ENCODE peak calls at places on chromosomes 11 and 22, in nine cellular contexts. One of them, this sample, is unnamed.
A peak's percentile ranks its signal among the peaks of the same experiment; 100 is the strongest.

GRCh38 chr11:19995131-19995530 is 165.1 kb downstream of the DBX1 start:
- DNase-seq in right cardiac atrium: no peak
- DNase-seq in lower lobe of right lung: no peak
- DNase-seq in foreskin fibroblast: peak; percentile 86
- DNase-seq in effector CD4-positive, alpha-beta T cell: no peak
- DNase-seq in iris pigment epithelial cell: peak; percentile 96
- DNase-seq in ecto neural progenitor cell: no peak
- DNase-seq in stimulated activated CD8-positive, alpha-beta memory T cell treated with anti-CD3 and anti-CD28 coated beads, Interleukin-15, amount 100 ng/mL, for 24 hours: no peak
- DNase-seq in hepatocyte: peak; percentile 78
- DNase-seq in this sample: peak; percentile 77

GRCh38 chr11:64340671-64341335 is 799 bp downstream of the CCDC88B start:
- DNase-seq in right cardiac atrium: peak; percentile 87
- DNase-seq in lower lobe of right lung: peak; percentile 83
- DNase-seq in foreskin fibroblast: no peak
- DNase-seq in effector CD4-positive, alpha-beta T cell: peak; percentile 62
- DNase-seq in iris pigment epithelial cell: no peak
- DNase-seq in ecto neural progenitor cell: peak; percentile 91
- DNase-seq in stimulated activated CD8-positive, alpha-beta memory T cell treated with anti-CD3 and anti-CD28 coated beads, Interleukin-15, amount 100 ng/mL, for 24 hours: peak; percentile 71
- DNase-seq in hepatocyte: peak; percentile 34
- DNase-seq in this sample: no peak

GRCh38 chr11:108609681-108610080 is 16.1 kb upstream of the EXPH5 start:
- DNase-seq in right cardiac atrium: no peak
- DNase-seq in lower lobe of right lung: no peak
- DNase-seq in foreskin fibroblast: no peak
- DNase-seq in effector CD4-positive, alpha-beta T cell: no peak
- DNase-seq in iris pigment epithelial cell: peak; percentile 73
- DNase-seq in ecto neural progenitor cell: no peak
- DNase-seq in stimulated activated CD8-positive, alpha-beta memory T cell treated with anti-CD3 and anti-CD28 coated beads, Interleukin-15, amount 100 ng/mL, for 24 hours: no peak
- DNase-seq in hepatocyte: no peak
- DNase-seq in this sample: peak; percentile 75

GRCh38 chr11:123483465-123483864 is 53.4 kb downstream of the GRAMD1B start:
- DNase-seq in right cardiac atrium: no peak
- DNase-seq in lower lobe of right lung: no peak
- DNase-seq in foreskin fibroblast: no peak
- DNase-seq in effector CD4-positive, alpha-beta T cell: no peak
- DNase-seq in iris pigment epithelial cell: no peak
- DNase-seq in ecto neural progenitor cell: no peak
- DNase-seq in stimulated activated CD8-positive, alpha-beta memory T cell treated with anti-CD3 and anti-CD28 coated beads, Interleukin-15, amount 100 ng/mL, for 24 hours: no peak
- DNase-seq in hepatocyte: no peak
- DNase-seq in this sample: no peak

GRCh38 chr22:36736701-36737320 is 33.3 kb upstream of the CACNG2 start:
- DNase-seq in right cardiac atrium: no peak
- DNase-seq in lower lobe of right lung: no peak
- DNase-seq in foreskin fibroblast: no peak
- DNase-seq in effector CD4-positive, alpha-beta T cell: no peak
- DNase-seq in iris pigment epithelial cell: no peak
- DNase-seq in ecto neural progenitor cell: peak; percentile 9
- DNase-seq in stimulated activated CD8-positive, alpha-beta memory T cell treated with anti-CD3 and anti-CD28 coated beads, Interleukin-15, amount 100 ng/mL, for 24 hours: no peak
- DNase-seq in hepatocyte: no peak
- DNase-seq in this sample: no peak

GRCh38 chr22:31630331-31631329 is 31.4 kb downstream of the PISD start:
- DNase-seq in right cardiac atrium: peak; percentile 94
- DNase-seq in lower lobe of right lung: peak; percentile 93
- DNase-seq in foreskin fibroblast: peak; percentile 79
- DNase-seq in effector CD4-positive, alpha-beta T cell: peak; percentile 84
- DNase-seq in iris pigment epithelial cell: peak; percentile 82
- DNase-seq in ecto neural progenitor cell: peak; percentile 81
- DNase-seq in stimulated activated CD8-positive, alpha-beta memory T cell treated with anti-CD3 and anti-CD28 coated beads, Interleukin-15, amount 100 ng/mL, for 24 hours: peak; percentile 72
- DNase-seq in hepatocyte: peak; percentile 93
- DNase-seq in this sample: peak; percentile 87

GRCh38 chr11:70055444-70055843 is 22.7 kb upstream of the ANO1 start:
- DNase-seq in right cardiac atrium: no peak
- DNase-seq in lower lobe of right lung: no peak
- DNase-seq in foreskin fibroblast: no peak
- DNase-seq in effector CD4-positive, alpha-beta T cell: no peak
- DNase-seq in iris pigment epithelial cell: no peak
- DNase-seq in ecto neural progenitor cell: no peak
- DNase-seq in stimulated activated CD8-positive, alpha-beta memory T cell treated with anti-CD3 and anti-CD28 coated beads, Interleukin-15, amount 100 ng/mL, for 24 hours: no peak
- DNase-seq in hepatocyte: no peak
- DNase-seq in this sample: no peak

GRCh38 chr22:19495562-19496323 is 16.0 kb downstream of the CDC45 start:
- DNase-seq in right cardiac atrium: no peak
- DNase-seq in lower lobe of right lung: no peak
- DNase-seq in foreskin fibroblast: peak; percentile 23
- DNase-seq in effector CD4-positive, alpha-beta T cell: no peak
- DNase-seq in iris pigment epithelial cell: peak; percentile 50
- DNase-seq in ecto neural progenitor cell: no peak
- DNase-seq in stimulated activated CD8-positive, alpha-beta memory T cell treated with anti-CD3 and anti-CD28 coated beads, Interleukin-15, amount 100 ng/mL, for 24 hours: no peak
- DNase-seq in hepatocyte: no peak
- DNase-seq in this sample: no peak

GRCh38 chr11:132106336-132106982 is 736.0 kb downstream of the NTM start:
- DNase-seq in right cardiac atrium: no peak
- DNase-seq in lower lobe of right lung: no peak
- DNase-seq in foreskin fibroblast: no peak
- DNase-seq in effector CD4-positive, alpha-beta T cell: no peak
- DNase-seq in iris pigment epithelial cell: no peak
- DNase-seq in ecto neural progenitor cell: no peak
- DNase-seq in stimulated activated CD8-positive, alpha-beta memory T cell treated with anti-CD3 and anti-CD28 coated beads, Interleukin-15, amount 100 ng/mL, for 24 hours: no peak
- DNase-seq in hepatocyte: no peak
- DNase-seq in this sample: no peak

GRCh38 chr11:76371170-76371569 is 9.8 kb downstream of the THAP12 start:
- DNase-seq in right cardiac atrium: no peak
- DNase-seq in lower lobe of right lung: no peak
- DNase-seq in foreskin fibroblast: peak; percentile 57
- DNase-seq in effector CD4-positive, alpha-beta T cell: no peak
- DNase-seq in iris pigment epithelial cell: peak; percentile 91
- DNase-seq in ecto neural progenitor cell: no peak
- DNase-seq in stimulated activated CD8-positive, alpha-beta memory T cell treated with anti-CD3 and anti-CD28 coated beads, Interleukin-15, amount 100 ng/mL, for 24 hours: no peak
- DNase-seq in hepatocyte: peak; percentile 63
- DNase-seq in this sample: peak; percentile 77

GRCh38 chr22:49598338-49598737 is 229.3 kb downstream of the BRD1 start:
- DNase-seq in right cardiac atrium: no peak
- DNase-seq in lower lobe of right lung: no peak
- DNase-seq in foreskin fibroblast: no peak
- DNase-seq in effector CD4-positive, alpha-beta T cell: no peak
- DNase-seq in iris pigment epithelial cell: no peak
- DNase-seq in ecto neural progenitor cell: no peak
- DNase-seq in stimulated activated CD8-positive, alpha-beta memory T cell treated with anti-CD3 and anti-CD28 coated beads, Interleukin-15, amount 100 ng/mL, for 24 hours: no peak
- DNase-seq in hepatocyte: no peak
- DNase-seq in this sample: no peak

GRCh38 chr22:43017525-43018290 is 2.8 kb upstream of the PACSIN2 start:
- DNase-seq in right cardiac atrium: peak; percentile 38
- DNase-seq in lower lobe of right lung: peak; percentile 82
- DNase-seq in foreskin fibroblast: no peak
- DNase-seq in effector CD4-positive, alpha-beta T cell: no peak
- DNase-seq in iris pigment epithelial cell: no peak
- DNase-seq in ecto neural progenitor cell: no peak
- DNase-seq in stimulated activated CD8-positive, alpha-beta memory T cell treated with anti-CD3 and anti-CD28 coated beads, Interleukin-15, amount 100 ng/mL, for 24 hours: no peak
- DNase-seq in hepatocyte: no peak
- DNase-seq in this sample: no peak

GRCh38 chr11:40054631-40055030 is 1404.8 kb downstream of the LRRC4C start:
- DNase-seq in right cardiac atrium: peak; percentile 27
- DNase-seq in lower lobe of right lung: no peak
- DNase-seq in foreskin fibroblast: no peak
- DNase-seq in effector CD4-positive, alpha-beta T cell: no peak
- DNase-seq in iris pigment epithelial cell: no peak
- DNase-seq in ecto neural progenitor cell: no peak
- DNase-seq in stimulated activated CD8-positive, alpha-beta memory T cell treated with anti-CD3 and anti-CD28 coated beads, Interleukin-15, amount 100 ng/mL, for 24 hours: no peak
- DNase-seq in hepatocyte: peak; percentile 45
- DNase-seq in this sample: no peak

GRCh38 chr11:46249103-46249942 is 28.1 kb upstream of the CREB3L1 start:
- DNase-seq in right cardiac atrium: no peak
- DNase-seq in lower lobe of right lung: no peak
- DNase-seq in foreskin fibroblast: no peak
- DNase-seq in effector CD4-positive, alpha-beta T cell: no peak
- DNase-seq in iris pigment epithelial cell: peak; percentile 88
- DNase-seq in ecto neural progenitor cell: peak; percentile 39
- DNase-seq in stimulated activated CD8-positive, alpha-beta memory T cell treated with anti-CD3 and anti-CD28 coated beads, Interleukin-15, amount 100 ng/mL, for 24 hours: no peak
- DNase-seq in hepatocyte: no peak
- DNase-seq in this sample: peak; percentile 57

GRCh38 chr11:69670158-69670845 is 4.9 kb downstream of the LTO1 start:
- DNase-seq in right cardiac atrium: peak; percentile 94
- DNase-seq in lower lobe of right lung: peak; percentile 85
- DNase-seq in foreskin fibroblast: peak; percentile 77
- DNase-seq in effector CD4-positive, alpha-beta T cell: peak; percentile 51
- DNase-seq in iris pigment epithelial cell: peak; percentile 74
- DNase-seq in ecto neural progenitor cell: peak; percentile 91
- DNase-seq in stimulated activated CD8-positive, alpha-beta memory T cell treated with anti-CD3 and anti-CD28 coated beads, Interleukin-15, amount 100 ng/mL, for 24 hours: peak; percentile 29
- DNase-seq in hepatocyte: peak; percentile 93
- DNase-seq in this sample: peak; percentile 78

GRCh38 chr11:46680164-46680760 is 20.2 kb downstream of the ARHGAP1 start:
- DNase-seq in right cardiac atrium: no peak
- DNase-seq in lower lobe of right lung: no peak
- DNase-seq in foreskin fibroblast: no peak
- DNase-seq in effector CD4-positive, alpha-beta T cell: no peak
- DNase-seq in iris pigment epithelial cell: no peak
- DNase-seq in ecto neural progenitor cell: no peak
- DNase-seq in stimulated activated CD8-positive, alpha-beta memory T cell treated with anti-CD3 and anti-CD28 coated beads, Interleukin-15, amount 100 ng/mL, for 24 hours: no peak
- DNase-seq in hepatocyte: no peak
- DNase-seq in this sample: no peak

GRCh38 chr11:101721270-101721669 is 137.5 kb upstream of the TRPC6 start:
- DNase-seq in right cardiac atrium: no peak
- DNase-seq in lower lobe of right lung: no peak
- DNase-seq in foreskin fibroblast: no peak
- DNase-seq in effector CD4-positive, alpha-beta T cell: no peak
- DNase-seq in iris pigment epithelial cell: no peak
- DNase-seq in ecto neural progenitor cell: no peak
- DNase-seq in stimulated activated CD8-positive, alpha-beta memory T cell treated with anti-CD3 and anti-CD28 coated beads, Interleukin-15, amount 100 ng/mL, for 24 hours: no peak
- DNase-seq in hepatocyte: no peak
- DNase-seq in this sample: no peak

GRCh38 chr11:126113515-126113957 is 50.9 kb upstream of the CDON start:
- DNase-seq in right cardiac atrium: peak; percentile 93
- DNase-seq in lower lobe of right lung: peak; percentile 88
- DNase-seq in foreskin fibroblast: peak; percentile 95
- DNase-seq in effector CD4-positive, alpha-beta T cell: no peak
- DNase-seq in iris pigment epithelial cell: peak; percentile 87
- DNase-seq in ecto neural progenitor cell: no peak
- DNase-seq in stimulated activated CD8-positive, alpha-beta memory T cell treated with anti-CD3 and anti-CD28 coated beads, Interleukin-15, amount 100 ng/mL, for 24 hours: no peak
- DNase-seq in hepatocyte: peak; percentile 94
- DNase-seq in this sample: peak; percentile 92

GRCh38 chr11:114296190-114296978 is at the start of gene NNMT:
- DNase-seq in right cardiac atrium: peak; percentile 82
- DNase-seq in lower lobe of right lung: peak; percentile 63
- DNase-seq in foreskin fibroblast: peak; percentile 96
- DNase-seq in effector CD4-positive, alpha-beta T cell: no peak
- DNase-seq in iris pigment epithelial cell: peak; percentile 98
- DNase-seq in ecto neural progenitor cell: no peak
- DNase-seq in stimulated activated CD8-positive, alpha-beta memory T cell treated with anti-CD3 and anti-CD28 coated beads, Interleukin-15, amount 100 ng/mL, for 24 hours: no peak
- DNase-seq in hepatocyte: peak; percentile 75
- DNase-seq in this sample: peak; percentile 96

GRCh38 chr11:23644443-23644842 is 784.2 kb upstream of the CCDC179 start:
- DNase-seq in right cardiac atrium: no peak
- DNase-seq in lower lobe of right lung: no peak
- DNase-seq in foreskin fibroblast: no peak
- DNase-seq in effector CD4-positive, alpha-beta T cell: no peak
- DNase-seq in iris pigment epithelial cell: no peak
- DNase-seq in ecto neural progenitor cell: no peak
- DNase-seq in stimulated activated CD8-positive, alpha-beta memory T cell treated with anti-CD3 and anti-CD28 coated beads, Interleukin-15, amount 100 ng/mL, for 24 hours: no peak
- DNase-seq in hepatocyte: no peak
- DNase-seq in this sample: no peak

GRCh38 chr11:35116762-35117588 is 22.0 kb upstream of the CD44 start:
- DNase-seq in right cardiac atrium: no peak
- DNase-seq in lower lobe of right lung: no peak
- DNase-seq in foreskin fibroblast: no peak
- DNase-seq in effector CD4-positive, alpha-beta T cell: no peak
- DNase-seq in iris pigment epithelial cell: no peak
- DNase-seq in ecto neural progenitor cell: no peak
- DNase-seq in stimulated activated CD8-positive, alpha-beta memory T cell treated with anti-CD3 and anti-CD28 coated beads, Interleukin-15, amount 100 ng/mL, for 24 hours: no peak
- DNase-seq in hepatocyte: peak; percentile 23
- DNase-seq in this sample: no peak

This sample was measured in EL.